ENCODE peak calls at places on chromosomes 5 and 9, in five cellular contexts. H, A, N, K and T are unnamed samples.

GRCh38 chr5:16733597-16733996 is 116.8 kb upstream of the RETREG1 start:
- DNase-seq in N (no peak), H (no peak), A (no peak), K (no peak), T (no peak)

GRCh38 chr9:69314547-69314946 is 10.5 kb upstream of the ENTREP1 start:
- DNase-seq in A (no peak), H (no peak), K (no peak), N (no peak), T (no peak)

GRCh38 chr9:35923927-35924763 is 14.9 kb downstream of the SPAAR start:
- DNase-seq in H (no peak), N (no peak), K (peak), A (peak), T (no peak)

GRCh38 chr9:89421595-89421994 is 76.3 kb downstream of the SEMA4D start:
- DNase-seq in H (peak), K (peak), A (no peak), N (no peak), T (no peak)

GRCh38 chr5:37043693-37044092 is 167.1 kb downstream of the NIPBL start:
- DNase-seq in N (no peak), H (no peak), A (no peak), K (peak), T (peak)

GRCh38 chr9:104836235-104836634 is 72.3 kb downstream of the NIPSNAP3B start:
- DNase-seq in A (no peak), H (no peak), K (peak), N (no peak), T (no peak)

GRCh38 chr9:127568618-127568970 is 43.5 kb upstream of the STXBP1 start:
- DNase-seq in H (no peak), A (no peak), K (no peak), N (no peak), T (no peak)

GRCh38 chr5:150523472-150524350 is 15.8 kb downstream of the NDST1 start:
- DNase-seq in N (no peak), H (no peak), K (peak), A (no peak), T (peak)

GRCh38 chr9:12972608-12973589 is 198.1 kb downstream of the LURAP1L start:
- DNase-seq in N (no peak), K (no peak), H (no peak), A (peak), T (no peak)

GRCh38 chr5:176360894-176361436 is 599 bp downstream of the KIAA1191 start:
- DNase-seq in K (peak), A (no peak), N (no peak), H (no peak), T (peak)

GRCh38 chr5:173590436-173591299 is 25.8 kb downstream of the BOD1 start:
- DNase-seq in A (no peak), N (no peak), H (no peak), K (no peak), T (no peak)

GRCh38 chr5:72223371-72223770 is 96.7 kb downstream of the MRPS27 start:
- DNase-seq in A (no peak), N (no peak), K (no peak), H (no peak), T (no peak)

GRCh38 chr5:114686345-114686744 is 324.5 kb downstream of the KCNN2 start:
- DNase-seq in K (no peak), H (no peak), A (no peak), N (no peak), T (no peak)

GRCh38 chr5:180470966-180471582 is 23.1 kb upstream of the CNOT6 start:
- DNase-seq in H (peak), K (peak), N (peak), A (peak), T (peak)

GRCh38 chr5:7904170-7904569 is 35.2 kb downstream of the MTRR start:
- DNase-seq in K (peak), N (no peak), H (peak), A (no peak), T (no peak)

GRCh38 chr5:15365040-15365439 is 134.9 kb upstream of the FBXL7 start:
- DNase-seq in N (no peak), H (no peak), A (no peak), K (peak), T (no peak)

GRCh38 chr5:172274951-172275753 is 8.4 kb downstream of the UBTD2 start:
- DNase-seq in H (no peak), N (peak), K (peak), A (no peak), T (no peak)

GRCh38 chr5:124301850-124302249 is 444.6 kb downstream of the ZNF608 start:
- DNase-seq in K (peak), A (no peak), N (no peak), H (peak), T (no peak)

GRCh38 chr9:124419832-124420489 is 4.7 kb upstream of the PSMB7 start:
- DNase-seq in N (no peak), A (no peak), K (no peak), H (no peak), T (no peak)

GRCh38 chr9:127418037-127418471 is 6.1 kb upstream of the ZNF79 start:
- DNase-seq in K (peak), A (no peak), H (no peak), N (peak), T (peak)

GRCh38 chr9:127049581-127049980 is 72.9 kb downstream of the ANGPTL2 start:
- DNase-seq in A (no peak), N (no peak), K (peak), H (no peak), T (no peak)

GRCh38 chr5:51194626-51195025 is 188.6 kb upstream of the ISL1 start:
- DNase-seq in K (no peak), H (no peak), N (no peak), A (no peak), T (no peak)

GRCh38 chr5:144088211-144088965 is 82.1 kb downstream of the YIPF5 start:
- DNase-seq in A (no peak), H (no peak), K (peak), N (no peak), T (no peak)

GRCh38 chr5:44189255-44189654 is 200.0 kb downstream of the FGF10 start:
- DNase-seq in N (no peak), A (no peak), K (no peak), H (no peak), T (no peak)

GRCh38 chr9:134393582-134394280 is 67.5 kb downstream of the RXRA start:
- DNase-seq in K (no peak), H (no peak), A (no peak), N (no peak), T (no peak)

GRCh38 chr5:20575515-20575914 is 587.5 kb upstream of the CDH18 start:
- DNase-seq in K (no peak), H (no peak), A (no peak), N (no peak), T (no peak)

GRCh38 chr5:108531367-108532211 is 149.7 kb upstream of the FBXL17 start:
- DNase-seq in A (no peak), K (peak), N (no peak), H (peak), T (no peak)

GRCh38 chr9:107019216-107019615 is 156.2 kb downstream of the ZNF462 start:
- DNase-seq in K (peak), A (no peak), N (no peak), H (peak), T (no peak)

GRCh38 chr5:161230222-161230621 is 316.3 kb downstream of the GABRB2 start:
- DNase-seq in K (no peak), H (no peak), A (no peak), N (no peak), T (no peak)

GRCh38 chr5:522899-523657 is 1.2 kb downstream of the SLC9A3 start:
- DNase-seq in H (no peak), N (no peak), K (no peak), A (no peak), T (peak)

GRCh38 chr9:8143677-8144076 is 344.1 kb upstream of the DMAC1 start:
- DNase-seq in H (no peak), A (no peak), K (no peak), N (no peak), T (no peak)

GRCh38 chr9:13480688-13481087 is 201.2 kb upstream of the MPDZ start:
- DNase-seq in A (no peak), H (no peak), N (no peak), K (no peak), T (no peak)

GRCh38 chr9:137057545-137057944 is 3.7 kb upstream of the ENTPD2 start:
- DNase-seq in N (no peak), A (no peak), H (no peak), K (no peak), T (no peak)

GRCh38 chr9:27193886-27194285 is 84.9 kb downstream of the TEK start:
- DNase-seq in H (no peak), K (no peak), A (no peak), N (no peak), T (no peak)

GRCh38 chr9:121844090-121844489 is 192.7 kb downstream of the DAB2IP start:
- DNase-seq in H (no peak), A (no peak), K (peak), N (no peak), T (no peak)